ENCODE peak calls at places on chromosomes 13 and 19, in five cellular contexts. B is naive B cell; D is amygdala; L is B cell; U is stimulated activated CD4-positive, alpha-beta T cell treated with anti-CD3 and anti-CD28 coated beads, Interleukin-15, amount 100 ng/mL, for 24 hours. I is an unnamed sample.

GRCh38 chr19:30898353-30899103 is 450.7 kb downstream of the TSHZ3 start:
- DNase-seq in B (no peak), D (no peak), L (no peak), U (no peak), I (no peak)

GRCh38 chr13:28621439-28621838 is 37.5 kb upstream of the POMP start:
- DNase-seq in B (no peak), D (no peak), L (no peak), U (no peak), I (no peak)

GRCh38 chr13:23087884-23088283 is 92.9 kb upstream of the SGCG start:
- DNase-seq in B (no peak), D (no peak), L (no peak), U (peak), I (no peak)

GRCh38 chr19:55490478-55491436 is 2.5 kb downstream of the SSC5D start:
- DNase-seq in B (no peak), D (no peak), L (peak), U (no peak), I (no peak)

GRCh38 chr19:21468791-21469190 is 36.6 kb upstream of the ZNF429 start:
- DNase-seq in B (no peak), D (no peak), L (no peak), U (no peak), I (peak)

GRCh38 chr19:1473424-1473851 is 5.6 kb downstream of the C19orf25 start:
- DNase-seq in B (no peak), D (no peak), L (no peak), U (no peak), I (no peak)

GRCh38 chr19:18603255-18603957 is 3.2 kb downstream of the CRLF1 start:
- DNase-seq in B (no peak), D (no peak), L (no peak), U (no peak), I (no peak)

GRCh38 chr19:9151367-9151766 is 11.2 kb downstream of the ZNF317 start:
- DNase-seq in B (no peak), D (no peak), L (no peak), U (no peak), I (no peak)

GRCh38 chr19:51107406-51108065 is 673 bp downstream of the CTU1 start:
- DNase-seq in B (no peak), D (no peak), L (no peak), U (no peak), I (no peak)

GRCh38 chr19:19185853-19186728 is 5.9 kb downstream of the BORCS8 start:
- DNase-seq in B (no peak), D (no peak), L (no peak), U (peak), I (no peak)

GRCh38 chr19:43337737-43338136 is 15.7 kb upstream of the CD177 start:
- DNase-seq in B (no peak), D (no peak), L (no peak), U (no peak), I (no peak)

GRCh38 chr19:42206871-42207755 is 10.4 kb downstream of the DEDD2 start:
- DNase-seq in B (no peak), D (no peak), L (no peak), U (no peak), I (no peak)

GRCh38 chr13:45538382-45538781 is 73.6 kb downstream of the COG3 start:
- DNase-seq in B (no peak), D (no peak), L (no peak), U (no peak), I (no peak)

GRCh38 chr13:30619731-30620130 is 2.0 kb downstream of the USPL1 start:
- DNase-seq in B (no peak), D (no peak), L (no peak), U (no peak), I (no peak)

GRCh38 chr19:4556574-4557185 is 2.8 kb downstream of the SEMA6B start:
- DNase-seq in B (no peak), D (no peak), L (peak), U (peak), I (peak)

GRCh38 chr13:103539265-103539664 is 473.0 kb upstream of the SLC10A2 start:
- DNase-seq in B (no peak), D (no peak), L (no peak), U (no peak), I (peak)

GRCh38 chr13:49690133-49690989 is 925 bp downstream of the EBPL start:
- DNase-seq in B (no peak), D (no peak), L (peak), U (no peak), I (no peak)

GRCh38 chr13:95181586-95181985 is 119.7 kb downstream of the ABCC4 start:
- DNase-seq in B (no peak), D (no peak), L (no peak), U (no peak), I (no peak)

GRCh38 chr19:4557971-4558941 is 1.2 kb downstream of the SEMA6B start:
- DNase-seq in B (peak), D (no peak), L (peak), U (peak), I (peak)

GRCh38 chr19:18219911-18220631 is 6.2 kb downstream of the PDE4C start:
- DNase-seq in B (no peak), D (no peak), L (no peak), U (no peak), I (no peak)

I was measured in upper lobe of right lung.